ENCODE peak calls at places on chromosome 16, in four cellular contexts. K, F, O and E are unnamed samples.

GRCh38 chr16:60811051-60811608 is 1225.1 kb downstream of the CDH8 start:
- DNase-seq in K (no peak), F (no peak), O (no peak), E (no peak)

GRCh38 chr16:57013268-57013667 is 23.9 kb downstream of the NLRC5 start:
- DNase-seq in K (no peak), F (no peak), O (no peak), E (no peak)

GRCh38 chr16:79811541-79811940 is 211.0 kb upstream of the MAF start:
- DNase-seq in K (no peak), F (no peak), O (no peak), E (no peak)

GRCh38 chr16:6335072-6335471 is 997.6 kb upstream of the RBFOX1 start:
- DNase-seq in K (no peak), F (no peak), O (no peak), E (no peak)

GRCh38 chr16:71916397-71916920 is 21.1 kb downstream of the IST1 start:
- DNase-seq in K (no peak), F (no peak), O (no peak), E (no peak)

GRCh38 chr16:84449156-84450140 is 55.0 kb downstream of the MEAK7 start:
- DNase-seq in K (peak; percentile 25), F (no peak), O (no peak), E (no peak)

GRCh38 chr16:82456683-82457082 is 170.1 kb upstream of the CDH13 start:
- DNase-seq in K (peak; percentile 61), F (peak; percentile 18), O (no peak), E (no peak)

GRCh38 chr16:27220991-27221390 is 17.7 kb downstream of the KDM8 start:
- DNase-seq in K (no peak), F (no peak), O (peak; percentile 34), E (no peak)

GRCh38 chr16:19008770-19009169 is 25.0 kb downstream of the TMC7 start:
- DNase-seq in K (no peak), F (no peak), O (no peak), E (no peak)

GRCh38 chr16:88691129-88691813 is 5.0 kb upstream of the SNAI3 start:
- DNase-seq in K (no peak), F (no peak), O (peak; percentile 58), E (no peak)

GRCh38 chr16:88469615-88470395 is 16.7 kb downstream of the ZFPM1 start:
- DNase-seq in K (no peak), F (no peak), O (no peak), E (no peak)

GRCh38 chr16:88768041-88768876 is 16.8 kb downstream of the PIEZO1 start:
- DNase-seq in K (peak; percentile 76), F (peak; percentile 63), O (peak; percentile 67), E (no peak)

GRCh38 chr16:55364811-55365210 is 40.8 kb downstream of the IRX6 start:
- DNase-seq in K (no peak), F (no peak), O (no peak), E (peak; percentile 60)

GRCh38 chr16:70703041-70703834 is 17.4 kb upstream of the MTSS2 start:
- DNase-seq in K (no peak), F (peak; percentile 78), O (no peak), E (no peak)

GRCh38 chr16:25256821-25257503 is 683 bp downstream of the ZKSCAN2 start:
- DNase-seq in K (peak; percentile 15), F (no peak), O (no peak), E (no peak)

GRCh38 chr16:55120408-55120807 is 189.7 kb downstream of the IRX5 start:
- DNase-seq in K (no peak), F (no peak), O (no peak), E (no peak)

GRCh38 chr16:84085774-84086173 is 31.0 kb downstream of the MBTPS1 start:
- DNase-seq in K (no peak), F (no peak), O (no peak), E (no peak)

GRCh38 chr16:29852654-29853053 is 10.4 kb downstream of the CDIPT start:
- DNase-seq in K (no peak), F (no peak), O (no peak), E (no peak)

GRCh38 chr16:89907055-89907814 is 11.4 kb upstream of the MC1R start:
- DNase-seq in K (no peak), F (no peak), O (no peak), E (no peak)

GRCh38 chr16:3148256-3149192 is 13.7 kb downstream of the ZNF213 start:
- DNase-seq in K (no peak), F (no peak), O (no peak), E (no peak)

GRCh38 chr16:11052080-11052808 is 107.9 kb downstream of the CLEC16A start:
- DNase-seq in K (no peak), F (no peak), O (no peak), E (no peak)

GRCh38 chr16:58264961-58265479 is 29.8 kb downstream of the PRSS54 start:
- DNase-seq in K (no peak), F (no peak), O (no peak), E (no peak)

GRCh38 chr16:16172991-16173390 is 50.3 kb downstream of the ABCC6 start:
- DNase-seq in K (no peak), F (no peak), O (peak; percentile 1), E (no peak)

GRCh38 chr16:67989322-67990017 is 9.2 kb upstream of the DPEP3 start:
- DNase-seq in K (no peak), F (no peak), O (no peak), E (no peak)

GRCh38 chr16:54928421-54929089 is 2.1 kb upstream of the IRX5 start:
- DNase-seq in K (peak; percentile 35), F (peak; percentile 55), O (peak; percentile 88), E (peak; percentile 90)

GRCh38 chr16:86243123-86243473 is 267.2 kb upstream of the FOXF1 start:
- DNase-seq in K (no peak), F (no peak), O (no peak), E (no peak)

GRCh38 chr16:48105456-48105855 is 50.3 kb downstream of the ABCC12 start:
- DNase-seq in K (peak; percentile 51), F (no peak), O (no peak), E (no peak)

GRCh38 chr16:9480503-9480902 is 389.1 kb downstream of the HAPSTR1 start:
- DNase-seq in K (no peak), F (no peak), O (no peak), E (no peak)

GRCh38 chr16:66587881-66588600 is 8.8 kb downstream of the CMTM2 start:
- DNase-seq in K (no peak), F (no peak), O (no peak), E (no peak)

GRCh38 chr16:66592241-66592640 is 12.3 kb upstream of the CMTM3 start:
- DNase-seq in K (no peak), F (no peak), O (no peak), E (no peak)

GRCh38 chr16:66590322-66590721 is 11.1 kb downstream of the CMTM2 start:
- DNase-seq in K (no peak), F (no peak), O (no peak), E (no peak)

GRCh38 chr16:66591018-66591417 is 11.8 kb downstream of the CMTM2 start:
- DNase-seq in K (no peak), F (no peak), O (no peak), E (no peak)

GRCh38 chr16:66588981-66589713 is 9.9 kb downstream of the CMTM2 start:
- DNase-seq in K (no peak), F (no peak), O (no peak), E (no peak)
- H3K4me3 ChIP-seq in K (no peak overlapping the region), F (no peak overlapping the region), O (no peak overlapping the region), E (no peak overlapping the region)

GRCh38 chr16:80931661-80931984 is 75.1 kb downstream of the CMC2 start:
- DNase-seq in K (no peak), F (no peak), O (no peak), E (no peak)

GRCh38 chr16:80936410-80936809 is 70.3 kb downstream of the CMC2 start:
- DNase-seq in K (no peak), F (no peak), O (no peak), E (no peak)

GRCh38 chr16:80935691-80936090 is 71.0 kb downstream of the CMC2 start:
- DNase-seq in K (no peak), F (no peak), O (no peak), E (no peak)

GRCh38 chr16:80932725-80933124 is 74.0 kb downstream of the CMC2 start:
- DNase-seq in K (peak; percentile 40), F (peak; percentile 58), O (peak; percentile 73), E (no peak)

DNA sequence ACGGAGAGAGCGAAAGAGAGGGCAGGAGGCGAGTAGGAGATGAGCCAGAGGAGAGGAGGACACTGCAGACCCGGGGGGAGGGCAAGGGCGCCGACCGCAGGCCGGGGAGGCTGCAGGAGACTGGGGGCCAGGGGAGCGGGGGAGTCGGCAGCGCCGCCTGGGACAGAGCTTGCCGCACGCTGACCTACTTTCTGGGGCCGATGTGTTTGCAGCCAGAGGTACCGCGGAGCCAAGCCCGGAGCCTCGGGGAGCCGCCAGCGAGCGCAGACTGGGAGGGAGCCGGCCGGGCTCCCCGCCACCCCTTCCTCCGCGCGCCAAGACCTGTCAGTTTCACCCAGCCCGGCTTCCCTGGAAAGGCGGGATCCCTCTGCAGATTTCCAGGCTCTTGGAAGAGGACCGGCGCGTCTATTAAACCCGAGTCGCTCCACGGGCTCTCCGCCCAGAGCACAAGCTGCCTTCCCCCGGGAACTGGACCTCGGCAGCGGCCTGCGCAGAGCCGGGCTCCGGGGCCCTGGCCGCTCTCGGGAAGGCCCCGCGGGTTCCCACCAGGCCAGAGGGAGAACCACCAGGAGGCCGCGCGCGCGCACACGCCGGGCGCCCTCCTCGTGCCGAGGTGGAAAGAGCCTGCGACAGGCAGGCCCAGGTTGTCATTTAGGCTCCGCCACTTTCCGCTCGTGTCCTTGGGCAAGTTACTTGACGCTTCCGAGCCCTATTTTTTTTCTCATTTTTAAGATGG is 74.5 kb downstream of the CMC2 start:
- DNase-seq in K (peak; percentile 52), F (peak; percentile 64), O (peak; percentile 88), E (peak; percentile 92)
- TF ChIP-seq POLR2A in K (peak; percentile 19), F (no peak), O (no peak), E (no peak)

GRCh38 chr16:4376820-4377572 is 5.3 kb downstream of the VASN start:
- DNase-seq in K (peak; percentile 18), F (peak; percentile 56), O (peak; percentile 68), E (no peak)

GRCh38 chr16:4377573-4378146 is 6.0 kb downstream of the VASN start:
- DNase-seq in K (peak; percentile 38), F (no peak), O (peak; percentile 36), E (no peak)

GRCh38 chr16:4373909-4374742 is 2.5 kb downstream of the VASN start:
- DNase-seq in K (peak; percentile 86), F (peak; percentile 95), O (peak; percentile 72), E (no peak)

GRCh38 chr16:4376126-4376819 is 4.6 kb downstream of the VASN start:
- DNase-seq in K (peak; percentile 97), F (peak; percentile 92), O (peak; percentile 95), E (peak; percentile 95)

GRCh38 chr16:4375717-4376116 is 4.1 kb downstream of the VASN start:
- DNase-seq in K (peak; percentile 53), F (peak; percentile 49), O (no peak), E (no peak)
- H3K4me3 ChIP-seq in K (no peak overlapping the region), F (no peak overlapping the region), O (no peak overlapping the region), E (peak overlapping the region; percentile 26)

DNA sequence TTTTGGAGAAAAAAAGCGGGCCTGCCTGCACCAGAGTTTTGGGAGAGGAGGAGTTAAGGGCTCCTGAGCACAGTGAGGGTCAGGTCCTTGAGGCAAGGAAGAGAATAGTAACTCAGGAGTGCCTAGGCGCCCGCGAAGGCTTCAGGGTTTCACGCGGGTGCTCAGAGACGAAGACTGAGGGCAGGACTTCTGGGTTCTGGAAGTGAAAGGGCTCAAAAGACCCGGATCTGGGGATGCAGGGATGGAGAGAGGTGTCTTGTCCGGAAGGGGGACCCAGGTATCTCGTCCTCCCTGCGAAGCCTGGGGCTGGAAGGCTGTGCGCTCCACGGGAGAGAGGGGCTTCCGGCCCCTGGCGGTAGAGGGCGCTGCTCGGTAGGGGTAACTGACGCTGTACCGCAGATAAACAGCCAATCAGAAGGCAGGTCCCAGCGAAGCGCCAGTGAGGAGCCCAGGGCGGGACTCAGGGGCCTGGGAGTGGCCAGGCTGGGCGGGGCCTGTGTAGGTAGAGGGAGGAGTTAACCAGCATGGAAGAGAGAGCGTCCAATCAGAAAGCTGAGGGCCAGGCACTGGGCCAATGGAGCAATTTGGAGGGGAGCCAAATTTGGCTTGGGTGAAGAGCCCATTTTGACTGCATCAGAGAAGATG is 729 bp downstream of the TGFB1I1 start:
- DNase-seq in K (peak; percentile 84), F (peak; percentile 97), O (peak; percentile 93), E (peak; percentile 98)
- TF ChIP-seq POLR2A in K (no peak), F (no peak), O (no peak), E (no peak)